ENCODE peak calls at places on chromosomes 3 and 15, in seven cellular contexts. U is mesenteric fat pad; G is BJ; Y is GOT3; V is T-helper 1 cell; K is stimulated activated CD4-positive, alpha-beta T cell treated with anti-CD3 and anti-CD28 coated beads, Interleukin-15, amount 100 ng/mL, for 1 hour; C is hepatic stellate cell. N is an unnamed sample.

GRCh38 chr3:112767177-112767576 is 79.5 kb downstream of the CD200R1L start:
- DNase-seq in G (no peak), K (no peak), U (no peak), Y (no peak), V (no peak), C (no peak), N (no peak)

GRCh38 chr15:55861115-55861514 is 118.2 kb upstream of the PRTG start:
- DNase-seq in V (no peak), K (no peak), U (no peak), G (no peak), C (no peak), Y (no peak), N (no peak)

GRCh38 chr3:143016321-143016972 is 15.1 kb downstream of the U2SURP start:
- DNase-seq in K (no peak), C (no peak), Y (no peak), U (no peak), G (no peak), V (no peak), N (no peak)

GRCh38 chr15:90456236-90456635 is 68.2 kb downstream of the IQGAP1 start:
- DNase-seq in U (no peak), G (no peak), C (no peak), K (no peak), Y (no peak), V (no peak), N (no peak)

GRCh38 chr3:105385868-105386508 is 19.3 kb downstream of the ALCAM start:
- DNase-seq in K (no peak), C (no peak), Y (no peak), G (no peak), U (no peak), V (no peak), N (no peak)

GRCh38 chr3:60316121-60316783 is 935.0 kb downstream of the FHIT start:
- DNase-seq in G (no peak), K (no peak), Y (no peak), V (no peak), C (no peak), U (no peak), N (no peak)

GRCh38 chr3:25235471-25235870 is 192.6 kb upstream of the RARB start:
- DNase-seq in Y (no peak), V (no peak), C (no peak), G (peak; percentile 18), K (no peak), U (no peak), N (no peak)

GRCh38 chr3:5729852-5730251 is 542.3 kb downstream of the EDEM1 start:
- DNase-seq in U (no peak), K (no peak), G (no peak), V (no peak), C (no peak), Y (no peak), N (no peak)

GRCh38 chr3:94440767-94441493 is 378.1 kb downstream of the NSUN3 start:
- DNase-seq in C (peak; percentile 19), K (no peak), V (no peak), G (peak; percentile 32), U (no peak), Y (no peak), N (peak; percentile 72)

N was measured in A172.